ENCODE peak calls at places on chromosomes 1 and 21, in six cellular contexts. One of them, this sample, is unnamed.

GRCh38 chr1:226603030-226603960 is 54.7 kb downstream of the STUM start:
- DNase-seq in A549: no peak
- DNase-seq in HepG2: no peak
- DNase-seq in endothelial cell of umbilical vein: peak
- DNase-seq in K562: no peak
- DNase-seq in GM12878: no peak
- DNase-seq in this sample: no peak

GRCh38 chr1:150557065-150557600 is 7.9 kb downstream of the ADAMTSL4 start:
- DNase-seq in A549: no peak
- DNase-seq in HepG2: no peak
- DNase-seq in endothelial cell of umbilical vein: no peak
- DNase-seq in K562: no peak
- DNase-seq in GM12878: no peak
- DNase-seq in this sample: no peak

GRCh38 chr1:117416546-117417117 is 49.4 kb downstream of the MAN1A2 start:
- DNase-seq in A549: no peak
- DNase-seq in HepG2: no peak
- DNase-seq in endothelial cell of umbilical vein: peak
- DNase-seq in K562: peak
- DNase-seq in GM12878: no peak
- DNase-seq in this sample: no peak

GRCh38 chr1:10122926-10123325 is 87.4 kb upstream of the KIF1B start:
- DNase-seq in A549: no peak
- DNase-seq in HepG2: no peak
- DNase-seq in endothelial cell of umbilical vein: peak
- DNase-seq in K562: no peak
- DNase-seq in GM12878: no peak
- DNase-seq in this sample: no peak

GRCh38 chr1:234897754-234898454 is 230.7 kb downstream of the TOMM20 start:
- DNase-seq in A549: no peak
- DNase-seq in HepG2: no peak
- DNase-seq in endothelial cell of umbilical vein: no peak
- DNase-seq in K562: no peak
- DNase-seq in GM12878: no peak
- DNase-seq in this sample: no peak

GRCh38 chr1:99003911-99004269 is 771 bp downstream of the PLPPR5 start:
- DNase-seq in A549: no peak
- DNase-seq in HepG2: no peak
- DNase-seq in endothelial cell of umbilical vein: no peak
- DNase-seq in K562: no peak
- DNase-seq in GM12878: no peak
- DNase-seq in this sample: no peak

GRCh38 chr1:181557313-181557712 is 74.0 kb downstream of the CACNA1E start:
- DNase-seq in A549: no peak
- DNase-seq in HepG2: no peak
- DNase-seq in endothelial cell of umbilical vein: no peak
- DNase-seq in K562: no peak
- DNase-seq in GM12878: no peak
- DNase-seq in this sample: no peak

GRCh38 chr1:82567308-82567707 is 766.6 kb downstream of the ADGRL2 start:
- DNase-seq in A549: no peak
- DNase-seq in HepG2: no peak
- DNase-seq in endothelial cell of umbilical vein: no peak
- DNase-seq in K562: no peak
- DNase-seq in GM12878: no peak
- DNase-seq in this sample: no peak

GRCh38 chr1:223827193-223827663 is 18.5 kb downstream of the TP53BP2 start:
- DNase-seq in A549: no peak
- DNase-seq in HepG2: no peak
- DNase-seq in endothelial cell of umbilical vein: peak
- DNase-seq in K562: peak
- DNase-seq in GM12878: no peak
- DNase-seq in this sample: peak

GRCh38 chr1:40818264-40818961 is 34.8 kb downstream of the KCNQ4 start:
- DNase-seq in A549: no peak
- DNase-seq in HepG2: no peak
- DNase-seq in endothelial cell of umbilical vein: no peak
- DNase-seq in K562: peak
- DNase-seq in GM12878: no peak
- DNase-seq in this sample: no peak

GRCh38 chr1:59814180-59814900 is 409 bp upstream of the HOOK1 start:
- DNase-seq in A549: peak
- DNase-seq in HepG2: peak
- DNase-seq in endothelial cell of umbilical vein: no peak
- DNase-seq in K562: no peak
- DNase-seq in GM12878: peak
- DNase-seq in this sample: no peak

GRCh38 chr21:15264084-15264483 is 199.3 kb upstream of the NRIP1 start:
- DNase-seq in A549: no peak
- DNase-seq in HepG2: no peak
- DNase-seq in endothelial cell of umbilical vein: no peak
- DNase-seq in K562: no peak
- DNase-seq in GM12878: no peak
- DNase-seq in this sample: no peak

GRCh38 chr21:18545908-18546307 is 142.3 kb upstream of the TMPRSS15 start:
- DNase-seq in A549: no peak
- DNase-seq in HepG2: no peak
- DNase-seq in endothelial cell of umbilical vein: peak
- DNase-seq in K562: no peak
- DNase-seq in GM12878: no peak
- DNase-seq in this sample: no peak

GRCh38 chr1:184143449-184143848 is 91.9 kb downstream of the TSEN15 start:
- DNase-seq in A549: no peak
- DNase-seq in HepG2: no peak
- DNase-seq in endothelial cell of umbilical vein: no peak
- DNase-seq in K562: no peak
- DNase-seq in GM12878: no peak
- DNase-seq in this sample: no peak

GRCh38 chr1:63103682-63104081 is 218.7 kb upstream of the FOXD3 start:
- DNase-seq in A549: no peak
- DNase-seq in HepG2: no peak
- DNase-seq in endothelial cell of umbilical vein: no peak
- DNase-seq in K562: no peak
- DNase-seq in GM12878: no peak
- DNase-seq in this sample: no peak

GRCh38 chr1:221987860-221988520 is 246.1 kb upstream of the DUSP10 start:
- DNase-seq in A549: peak
- DNase-seq in HepG2: peak
- DNase-seq in endothelial cell of umbilical vein: no peak
- DNase-seq in K562: peak
- DNase-seq in GM12878: no peak
- DNase-seq in this sample: peak

GRCh38 chr1:202702088-202702487 is 8.2 kb downstream of the SYT2 start:
- DNase-seq in A549: no peak
- DNase-seq in HepG2: no peak
- DNase-seq in endothelial cell of umbilical vein: no peak
- DNase-seq in K562: no peak
- DNase-seq in GM12878: no peak
- DNase-seq in this sample: no peak

GRCh38 chr1:92425617-92426016 is 61.1 kb downstream of the GFI1 start:
- DNase-seq in A549: no peak
- DNase-seq in HepG2: no peak
- DNase-seq in endothelial cell of umbilical vein: no peak
- DNase-seq in K562: no peak
- DNase-seq in GM12878: no peak
- DNase-seq in this sample: no peak

GRCh38 chr1:21297975-21298374 is 7.7 kb upstream of the ECE1 start:
- DNase-seq in A549: no peak
- DNase-seq in HepG2: no peak
- DNase-seq in endothelial cell of umbilical vein: no peak
- DNase-seq in K562: no peak
- DNase-seq in GM12878: no peak
- DNase-seq in this sample: no peak

GRCh38 chr1:243343970-243344749 is 88.3 kb downstream of the SDCCAG8 start:
- DNase-seq in A549: peak
- DNase-seq in HepG2: peak
- DNase-seq in endothelial cell of umbilical vein: peak
- DNase-seq in K562: peak
- DNase-seq in GM12878: peak
- DNase-seq in this sample: peak

GRCh38 chr1:88302843-88303486 is 381.1 kb upstream of the PKN2 start:
- DNase-seq in A549: peak
- DNase-seq in HepG2: peak
- DNase-seq in endothelial cell of umbilical vein: peak
- DNase-seq in K562: no peak
- DNase-seq in GM12878: no peak
- DNase-seq in this sample: peak

GRCh38 chr21:41750532-41751151 is 16.2 kb downstream of the RIPK4 start:
- DNase-seq in A549: no peak
- DNase-seq in HepG2: peak
- DNase-seq in endothelial cell of umbilical vein: no peak
- DNase-seq in K562: no peak
- DNase-seq in GM12878: no peak
- DNase-seq in this sample: no peak

GRCh38 chr21:41750051-41750450 is 16.8 kb downstream of the RIPK4 start:
- DNase-seq in A549: no peak
- DNase-seq in HepG2: no peak
- DNase-seq in endothelial cell of umbilical vein: no peak
- DNase-seq in K562: no peak
- DNase-seq in GM12878: no peak
- DNase-seq in this sample: no peak

GRCh38 chr21:41753001-41753725 is 13.7 kb downstream of the RIPK4 start:
- DNase-seq in A549: no peak
- DNase-seq in HepG2: no peak
- DNase-seq in endothelial cell of umbilical vein: no peak
- DNase-seq in K562: no peak
- DNase-seq in GM12878: no peak
- DNase-seq in this sample: no peak

GRCh38 chr21:41751621-41752020 is 15.2 kb downstream of the RIPK4 start:
- DNase-seq in A549: no peak
- DNase-seq in HepG2: no peak
- DNase-seq in endothelial cell of umbilical vein: no peak
- DNase-seq in K562: no peak
- DNase-seq in GM12878: no peak
- DNase-seq in this sample: no peak

GRCh38 chr21:41752231-41752681 is 14.6 kb downstream of the RIPK4 start:
- DNase-seq in A549: no peak
- DNase-seq in HepG2: no peak
- DNase-seq in endothelial cell of umbilical vein: no peak
- DNase-seq in K562: peak
- DNase-seq in GM12878: no peak
- DNase-seq in this sample: peak
- TF ChIP-seq MYC in A549: no peak
- TF ChIP-seq MYC in HepG2: no peak
- TF ChIP-seq MYC in endothelial cell of umbilical vein: no peak
- TF ChIP-seq MYC in K562: no peak
- TF ChIP-seq MYC in GM12878: no peak
- TF ChIP-seq MYC in this sample: no peak

DNA sequence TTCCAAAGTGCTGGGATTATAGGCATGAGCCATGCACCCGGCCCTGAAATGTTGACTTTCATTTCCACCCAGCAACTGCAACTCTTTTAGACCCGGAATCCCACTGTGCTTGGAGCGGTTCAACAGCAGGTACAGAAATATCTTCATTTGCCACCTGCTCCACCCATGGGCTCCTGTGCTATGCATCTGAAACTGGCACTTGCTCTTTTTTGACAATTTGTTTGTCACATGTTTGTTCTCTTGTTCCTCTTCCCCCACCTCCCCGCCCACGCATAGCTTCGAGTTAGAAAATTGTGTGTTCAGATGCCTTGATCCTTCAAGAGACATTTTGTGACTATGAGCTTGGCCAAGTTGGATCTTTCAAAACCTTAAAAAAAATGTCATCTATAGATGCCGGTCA is 2.4 kb upstream of the IFNLR1 start:
- DNase-seq in A549: no peak
- DNase-seq in HepG2: no peak
- DNase-seq in endothelial cell of umbilical vein: no peak
- DNase-seq in K562: no peak
- DNase-seq in GM12878: peak
- DNase-seq in this sample: peak
- TF ChIP-seq MAX in A549: no peak
- TF ChIP-seq MAX in HepG2: no peak
- TF ChIP-seq MAX in endothelial cell of umbilical vein: no peak
- TF ChIP-seq MAX in K562: no peak
- TF ChIP-seq MAX in GM12878: no peak
- TF ChIP-seq MAX in this sample: peak

GRCh38 chr21:42646076-42646825 is 7.2 kb upstream of the PDE9A start:
- DNase-seq in A549: no peak
- DNase-seq in HepG2: no peak
- DNase-seq in endothelial cell of umbilical vein: no peak
- DNase-seq in K562: no peak
- DNase-seq in GM12878: no peak
- DNase-seq in this sample: no peak
- H3K4me3 ChIP-seq in A549: no peak
- H3K4me3 ChIP-seq in HepG2: no peak
- H3K4me3 ChIP-seq in endothelial cell of umbilical vein: no peak
- H3K4me3 ChIP-seq in K562: no peak
- H3K4me3 ChIP-seq in GM12878: no peak
- H3K4me3 ChIP-seq in this sample: no peak

DNA sequence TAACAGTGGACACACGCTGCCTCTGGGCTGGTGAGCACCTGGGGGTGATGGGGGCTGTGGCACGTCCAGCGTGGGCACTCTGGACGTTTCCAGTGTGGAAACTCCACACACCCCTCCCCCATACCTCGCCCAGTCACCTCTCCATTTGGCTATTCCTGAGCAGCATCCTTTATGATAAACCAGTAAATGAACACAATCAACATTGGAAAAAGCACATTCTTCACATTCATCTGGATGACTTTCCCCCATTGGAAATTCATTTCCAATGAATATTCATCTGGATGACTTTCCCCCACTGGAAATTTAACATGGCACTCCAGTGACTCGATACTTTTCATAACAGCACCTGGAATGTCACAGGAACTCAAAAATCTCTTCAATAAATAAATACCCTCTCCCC is 104.7 kb upstream of the KRTAP19-8 start:
- DNase-seq in A549: no peak
- DNase-seq in HepG2: no peak
- DNase-seq in endothelial cell of umbilical vein: no peak
- DNase-seq in K562: no peak
- DNase-seq in GM12878: no peak
- DNase-seq in this sample: no peak
- TF ChIP-seq MYC in A549: no peak
- TF ChIP-seq MYC in HepG2: no peak
- TF ChIP-seq MYC in endothelial cell of umbilical vein: no peak
- TF ChIP-seq MYC in K562: no peak
- TF ChIP-seq MYC in GM12878: no peak
- TF ChIP-seq MYC in this sample: no peak

DNA sequence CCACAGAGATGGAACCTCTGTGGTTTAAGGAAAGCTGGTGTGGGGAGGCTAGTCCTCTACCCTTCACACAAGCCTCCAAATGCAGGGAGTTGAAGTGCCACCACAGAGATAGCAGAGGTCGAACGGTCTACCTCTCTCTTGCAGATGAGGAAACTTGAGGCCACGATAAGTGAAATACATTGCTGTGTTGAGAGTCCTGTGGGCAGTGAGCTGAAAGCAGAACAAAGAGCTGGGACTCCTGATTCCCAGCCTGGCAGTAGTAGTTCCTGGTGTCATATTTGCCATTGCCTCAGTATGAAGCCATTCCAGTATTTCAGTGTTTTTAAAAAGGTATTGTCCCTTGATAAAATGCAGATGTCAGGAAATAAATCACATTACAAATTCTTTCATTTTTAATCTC is 28.6 kb downstream of the AK4 start:
- DNase-seq in A549: no peak
- DNase-seq in HepG2: no peak
- DNase-seq in endothelial cell of umbilical vein: no peak
- DNase-seq in K562: no peak
- DNase-seq in GM12878: no peak
- DNase-seq in this sample: no peak
- TF ChIP-seq MAX in A549: no peak
- TF ChIP-seq MAX in HepG2: no peak
- TF ChIP-seq MAX in endothelial cell of umbilical vein: no peak
- TF ChIP-seq MAX in K562: no peak
- TF ChIP-seq MAX in GM12878: no peak
- TF ChIP-seq MAX in this sample: no peak

GRCh38 chr1:30466026-30466425 is 257.4 kb downstream of the MATN1 start:
- DNase-seq in A549: no peak
- DNase-seq in HepG2: no peak
- DNase-seq in endothelial cell of umbilical vein: no peak
- DNase-seq in K562: no peak
- DNase-seq in GM12878: no peak
- DNase-seq in this sample: no peak
- H3K4me3 ChIP-seq in A549: no peak
- H3K4me3 ChIP-seq in HepG2: no peak
- H3K4me3 ChIP-seq in endothelial cell of umbilical vein: no peak
- H3K4me3 ChIP-seq in K562: no peak
- H3K4me3 ChIP-seq in GM12878: no peak
- H3K4me3 ChIP-seq in this sample: no peak